ENCODE peak calls at places on chromosomes 13 and 19, in seven cellular contexts. M is thyroid gland, V is heart right ventricle, X is lower leg skin, Q is left ventricle myocardium inferior, C is brain microvascular endothelial cell, G is progenitor cell of endocrine pancreas. S is an unnamed sample.

GRCh38 chr13:19781526-19781925 is 1.2 kb downstream of the PSPC1 start:
- DNase-seq in M (no peak), V (no peak), X (no peak), Q (no peak), C (no peak), G (no peak), S (no peak)

GRCh38 chr19:33647146-33647545 is 25.4 kb downstream of the CHST8 start:
- DNase-seq in M (no peak), V (no peak), X (peak), Q (no peak), C (no peak), G (no peak), S (no peak)

GRCh38 chr19:23481043-23481442 is 85.8 kb upstream of the ZNF91 start:
- DNase-seq in M (no peak), V (no peak), X (no peak), Q (no peak), C (no peak), G (no peak), S (no peak)

GRCh38 chr13:99320693-99321481 is 13.7 kb upstream of the GPR183 start:
- DNase-seq in M (no peak), V (no peak), X (no peak), Q (no peak), C (peak), G (no peak), S (no peak)

GRCh38 chr13:64347662-64348061 is 2882.5 kb downstream of the PCDH9 start:
- DNase-seq in M (no peak), V (no peak), X (no peak), Q (no peak), C (no peak), G (no peak), S (no peak)

GRCh38 chr13:28716511-28716910 is 2.3 kb downstream of the SLC46A3 start:
- DNase-seq in M (no peak), V (peak), X (no peak), Q (peak), C (peak), G (no peak), S (no peak)

GRCh38 chr19:49168421-49168820 is 10.8 kb downstream of the TRPM4 start:
- DNase-seq in M (no peak), V (no peak), X (no peak), Q (no peak), C (no peak), G (no peak), S (no peak)

GRCh38 chr19:533485-534058 is 2.0 kb downstream of the CDC34 start:
- DNase-seq in M (no peak), V (no peak), X (no peak), Q (no peak), C (no peak), G (no peak), S (no peak)

GRCh38 chr13:26996965-26997752 is 174.5 kb downstream of the USP12 start:
- DNase-seq in M (no peak), V (peak), X (no peak), Q (no peak), C (no peak), G (no peak), S (no peak)

GRCh38 chr19:43560687-43561086 is 14.6 kb downstream of the XRCC1 start:
- DNase-seq in M (no peak), V (no peak), X (no peak), Q (no peak), C (peak), G (no peak), S (no peak)
- TF ChIP-seq CTCF in M (no peak), V (no peak), X (no peak), Q (no peak), C (peak), G (no peak), S (no peak)

GRCh38 chr19:4347521-4347920 is 4.2 kb downstream of the MPND start:
- DNase-seq in M (peak), V (no peak), X (no peak), Q (no peak), C (no peak), G (no peak), S (no peak)

GRCh38 chr19:4345656-4346383 is 2.5 kb downstream of the MPND start:
- DNase-seq in M (no peak), V (no peak), X (no peak), Q (no peak), C (no peak), G (no peak), S (no peak)

GRCh38 chr19:4342421-4343055 is 824 bp upstream of the MPND start:
- DNase-seq in M (peak), V (peak), X (peak), Q (peak), C (peak), G (peak), S (peak)

GRCh38 chr19:4343845-4344713 is 717 bp downstream of the MPND start:
- DNase-seq in M (peak), V (no peak), X (peak), Q (no peak), C (no peak), G (no peak), S (no peak)

DNA sequence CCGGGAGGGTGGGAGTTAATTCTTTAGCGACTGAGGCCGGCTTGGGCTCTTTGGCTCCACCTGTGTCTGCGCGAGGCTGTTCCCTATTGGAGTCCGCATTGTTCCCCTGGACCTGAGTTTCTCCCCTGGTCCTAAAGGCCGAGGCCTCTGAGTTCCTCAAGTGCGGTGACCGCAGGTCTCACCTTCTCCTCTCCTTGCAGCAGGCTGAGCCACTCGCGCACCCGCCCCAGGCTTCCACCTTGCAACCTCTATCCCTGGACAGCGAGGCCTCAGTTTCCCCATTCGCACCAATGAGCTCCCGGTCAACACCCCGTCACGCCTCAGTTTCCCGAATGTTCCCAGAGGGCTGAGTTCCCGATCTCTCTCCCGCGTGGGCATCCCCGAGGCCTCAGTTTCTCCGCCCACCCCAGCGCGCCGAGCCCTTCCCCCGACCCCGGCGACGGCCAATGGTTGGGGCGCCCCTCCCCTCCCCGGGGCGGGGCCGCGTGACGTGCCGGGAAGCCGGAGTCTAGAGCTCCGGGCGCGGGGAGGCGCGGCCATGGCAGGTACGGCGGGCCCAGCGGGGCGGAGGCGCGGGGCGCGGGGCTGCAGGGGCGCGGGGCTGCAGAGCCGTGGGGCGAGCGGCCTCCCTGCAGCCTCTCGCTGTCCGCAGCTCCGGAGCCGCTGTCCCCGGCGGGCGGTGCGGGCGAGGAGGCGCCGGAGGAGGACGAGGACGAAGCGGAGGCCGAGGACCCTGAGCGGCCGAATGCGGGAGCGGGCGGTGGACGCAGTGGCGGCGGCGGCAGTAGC is at the start of gene MPND:
- DNase-seq in M (peak), V (peak), X (peak), Q (peak), C (peak), G (peak), S (peak)
- TF ChIP-seq CTCF in M (peak), V (peak), X (no peak), Q (peak), C (peak), G (peak), S (peak)

GRCh38 chr19:17496337-17496997 is 15.0 kb upstream of the PGLS start:
- DNase-seq in M (peak), V (peak), X (peak), Q (peak), C (peak), G (peak), S (no peak)
- TF ChIP-seq CTCF in M (peak), V (peak), X (no peak), Q (peak), C (peak), G (peak), S (peak)

GRCh38 chr19:47691782-47692181 is 21.4 kb upstream of the EHD2 start:
- DNase-seq in M (no peak), V (no peak), X (no peak), Q (no peak), C (no peak), G (no peak), S (no peak)

GRCh38 chr19:47695533-47696262 is 17.5 kb upstream of the EHD2 start:
- DNase-seq in M (no peak), V (no peak), X (no peak), Q (no peak), C (no peak), G (no peak), S (no peak)

GRCh38 chr19:47694466-47695273 is 18.6 kb upstream of the EHD2 start:
- DNase-seq in M (no peak), V (no peak), X (no peak), Q (no peak), C (no peak), G (no peak), S (no peak)

GRCh38 chr19:47693903-47694302 is 19.3 kb upstream of the EHD2 start:
- DNase-seq in M (no peak), V (no peak), X (no peak), Q (no peak), C (no peak), G (no peak), S (no peak)

DNA sequence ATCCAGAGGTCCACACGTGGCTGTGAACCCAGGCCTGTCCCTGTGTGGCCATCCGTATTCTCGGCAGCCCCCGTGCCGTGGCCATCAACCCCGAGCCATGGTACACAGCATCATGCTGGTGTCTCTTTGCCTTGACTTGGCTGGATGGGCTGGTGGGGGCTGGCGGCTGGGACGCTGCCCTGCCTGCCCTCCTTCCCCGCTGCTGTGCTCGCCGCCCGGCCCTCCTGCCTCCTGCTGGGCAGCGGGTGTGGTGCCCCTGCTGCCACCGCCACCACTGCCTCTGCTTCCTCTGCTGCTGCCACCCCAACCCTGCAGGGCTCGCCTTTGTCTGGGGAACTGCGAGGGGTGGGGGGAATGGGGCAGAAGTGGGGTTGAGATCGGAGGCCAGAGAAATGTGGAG is 19.7 kb upstream of the EHD2 start:
- DNase-seq in M (no peak), V (no peak), X (no peak), Q (no peak), C (no peak), G (no peak), S (no peak)
- TF ChIP-seq CTCF in M (no peak), V (no peak), X (no peak), Q (no peak), C (peak), G (no peak), S (no peak)

DNA sequence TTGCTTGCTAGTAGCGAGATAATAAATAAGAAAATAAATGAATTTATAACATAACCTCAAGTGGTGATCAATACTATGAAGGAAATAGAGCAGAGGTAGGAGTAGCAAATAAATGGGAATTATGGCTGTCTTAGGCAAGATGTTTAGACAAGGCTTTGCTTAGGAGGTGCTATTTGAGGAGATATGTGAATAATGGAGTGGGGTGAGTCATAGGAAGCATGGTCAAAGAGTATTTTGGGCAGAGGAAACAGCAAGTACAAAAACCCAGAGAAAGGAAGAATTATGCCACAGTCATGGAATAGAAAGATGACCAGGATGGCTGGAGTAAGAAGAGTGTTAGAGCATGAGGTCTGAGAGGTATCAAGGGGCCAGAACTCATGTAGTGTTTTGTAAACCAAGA is 33.5 kb upstream of the LPAR6 start:
- DNase-seq in M (no peak), V (no peak), X (no peak), Q (no peak), C (peak), G (no peak), S (no peak)
- TF ChIP-seq CTCF in M (no peak), V (no peak), X (no peak), Q (no peak), C (no peak), G (no peak), S (no peak)

S was measured in mesothelial cell of epicardium.